ENCODE peak calls at places on chromosome 4, in ten cellular contexts. F is astrocyte of the spinal cord; Z is activated naive CD8-positive, alpha-beta T cell treated with anti-CD3 and anti-CD28 coated beads, Interleukin-2, amount 50 U/mL, for 24 hours; M is T-helper 22 cell; K is aorta; P is GM12892; C is choroid plexus epithelial cell; S is AG09319; E is Right ventricle myocardium superior; Q is lower leg skin. N is an unnamed sample.

GRCh38 chr4:151567056-151567455 is 158.1 kb downstream of the FHIP1A start:
- DNase-seq in F (no peak), Z (no peak), M (no peak), K (no peak), P (no peak), C (no peak), S (no peak), E (no peak), Q (no peak), N (no peak)

GRCh38 chr4:137532869-137533236 is 559 bp upstream of the PCDH18 start:
- DNase-seq in F (peak; percentile 62), Z (no peak), M (no peak), K (no peak), P (no peak), C (peak; percentile 57), S (no peak), E (no peak), Q (no peak), N (no peak)

GRCh38 chr4:20299515-20299914 is 47.8 kb downstream of the SLIT2 start:
- DNase-seq in F (peak; percentile 52), Z (no peak), M (no peak), K (no peak), P (no peak), C (peak; percentile 75), S (no peak), E (no peak), Q (no peak), N (no peak)

GRCh38 chr4:97819314-97819713 is 324.0 kb downstream of the STPG2 start:
- DNase-seq in F (no peak), Z (no peak), M (no peak), K (no peak), P (no peak), C (no peak), S (no peak), E (no peak), Q (no peak), N (no peak)

GRCh38 chr4:8016527-8016926 is 76.9 kb upstream of the AFAP1 start:
- DNase-seq in F (no peak), Z (no peak), M (no peak), K (no peak), P (no peak), C (no peak), S (no peak), E (no peak), Q (no peak), N (no peak)

GRCh38 chr4:108119199-108119800 is 49.4 kb downstream of the LEF1 start:
- DNase-seq in F (no peak), Z (no peak), M (no peak), K (no peak), P (no peak), C (no peak), S (no peak), E (no peak), Q (no peak), N (no peak)

GRCh38 chr4:58515206-58515605 is 1405.0 kb upstream of the IGFBP7 start:
- DNase-seq in F (no peak), Z (no peak), M (no peak), K (no peak), P (no peak), C (no peak), S (no peak), E (no peak), Q (no peak), N (no peak)

GRCh38 chr4:147674496-147674895 is 9.5 kb downstream of the PRMT9 start:
- DNase-seq in F (no peak), Z (no peak), M (no peak), K (no peak), P (no peak), C (peak; percentile 22), S (no peak), E (no peak), Q (no peak), N (no peak)

GRCh38 chr4:135267148-135267878 is 1065.7 kb upstream of the PABPC4L start:
- DNase-seq in F (no peak), Z (no peak), M (no peak), K (no peak), P (no peak), C (no peak), S (no peak), E (no peak), Q (no peak), N (no peak)

GRCh38 chr4:118353452-118353851 is 649 bp upstream of the PRSS12 start:
- DNase-seq in F (no peak), Z (no peak), M (no peak), K (no peak), P (no peak), C (no peak), S (no peak), E (no peak), Q (no peak), N (no peak)

GRCh38 chr4:186037692-186038658 is 31.0 kb upstream of the TLR3 start:
- DNase-seq in F (peak; percentile 86), Z (peak; percentile 7), M (no peak), K (no peak), P (peak; percentile 37), C (peak; percentile 95), S (peak; percentile 59), E (no peak), Q (peak; percentile 54), N (peak; percentile 47)

GRCh38 chr4:119788334-119789266 is 160.0 kb upstream of the PDE5A start:
- DNase-seq in F (no peak), Z (no peak), M (no peak), K (no peak), P (no peak), C (peak; percentile 6), S (no peak), E (no peak), Q (no peak), N (no peak)

GRCh38 chr4:20813698-20814097 is 113.4 kb downstream of the PACRGL start:
- DNase-seq in F (peak; percentile 20), Z (no peak), M (no peak), K (no peak), P (no peak), C (no peak), S (no peak), E (no peak), Q (no peak), N (no peak)

GRCh38 chr4:150988238-150988637 is 26.8 kb downstream of the LRBA start:
- DNase-seq in F (no peak), Z (no peak), M (no peak), K (no peak), P (no peak), C (no peak), S (no peak), E (no peak), Q (no peak), N (no peak)

GRCh38 chr4:1490011-1490905 is 84.0 kb upstream of the NKX1-1 start:
- DNase-seq in F (no peak), Z (no peak), M (no peak), K (no peak), P (no peak), C (no peak), S (no peak), E (no peak), Q (no peak), N (peak; percentile 11)

GRCh38 chr4:139454111-139454600 is at the start of gene RAB33B:
- DNase-seq in F (no peak), Z (no peak), M (no peak), K (no peak), P (no peak), C (peak; percentile 33), S (peak; percentile 79), E (peak; percentile 96), Q (peak; percentile 93), N (peak; percentile 32)

GRCh38 chr4:47535567-47536147 is 50.6 kb downstream of the ATP10D start:
- DNase-seq in F (no peak), Z (no peak), M (no peak), K (no peak), P (no peak), C (no peak), S (no peak), E (no peak), Q (no peak), N (no peak)

GRCh38 chr4:154998284-154998683 is 210.2 kb upstream of the NPY2R start:
- DNase-seq in F (no peak), Z (no peak), M (no peak), K (no peak), P (no peak), C (peak; percentile 54), S (no peak), E (no peak), Q (no peak), N (no peak)

GRCh38 chr4:106569151-106570029 is 200.8 kb upstream of the GIMD1 start:
- DNase-seq in F (no peak), Z (no peak), M (no peak), K (no peak), P (no peak), C (peak; percentile 7), S (peak; percentile 39), E (no peak), Q (no peak), N (no peak)

GRCh38 chr4:138263438-138263837 is 21.3 kb upstream of the SLC7A11 start:
- DNase-seq in F (no peak), Z (no peak), M (no peak), K (no peak), P (no peak), C (peak; percentile 51), S (no peak), E (no peak), Q (no peak), N (no peak)

GRCh38 chr4:17336524-17336941 is 175.4 kb downstream of the QDPR start:
- DNase-seq in F (peak; percentile 6), Z (peak; percentile 63), M (peak; percentile 70), K (no peak), P (no peak), C (no peak), S (no peak), E (no peak), Q (peak; percentile 24), N (no peak)

GRCh38 chr4:5365071-5366008 is 314.1 kb downstream of the STK32B start:
- DNase-seq in F (peak; percentile 54), Z (no peak), M (no peak), K (no peak), P (no peak), C (peak; percentile 49), S (peak; percentile 85), E (no peak), Q (peak; percentile 75), N (no peak)

GRCh38 chr4:76752911-76753494 is 144.9 kb downstream of the SOWAHB start:
- DNase-seq in F (peak; percentile 97), Z (no peak), M (no peak), K (no peak), P (no peak), C (peak; percentile 96), S (peak; percentile 93), E (no peak), Q (no peak), N (no peak)

N was measured in 8988T.